ENCODE peak calls at places on chromosome X, in six cellular contexts. One of them, this sample, is unnamed.

GRCh38 chrX:55210931-55211677 is 9.0 kb upstream of the PAGE5 start:
- DNase-seq in T-helper 9 cell: no peak
- DNase-seq in left lung: no peak
- DNase-seq in glomerular endothelial cell: no peak
- DNase-seq in NCI-H460: no peak
- DNase-seq in EL: no peak
- DNase-seq in this sample: no peak

GRCh38 chrX:1386338-1387127 is 5.4 kb downstream of the SLC25A6 start:
- DNase-seq in T-helper 9 cell: no peak
- DNase-seq in left lung: peak; percentile 64
- DNase-seq in NCI-H460: no peak
- DNase-seq in glomerular endothelial cell: no peak
- DNase-seq in EL: no peak
- DNase-seq in this sample: no peak

GRCh38 chrX:12330841-12331240 is 192.6 kb downstream of the FRMPD4 start:
- DNase-seq in glomerular endothelial cell: no peak
- DNase-seq in left lung: no peak
- DNase-seq in NCI-H460: no peak
- DNase-seq in EL: peak; percentile 21
- DNase-seq in T-helper 9 cell: no peak
- DNase-seq in this sample: no peak

GRCh38 chrX:133726211-133726630 is 259.2 kb downstream of the GPC3 start:
- DNase-seq in NCI-H460: peak; percentile 43
- DNase-seq in T-helper 9 cell: no peak
- DNase-seq in EL: peak; percentile 58
- DNase-seq in left lung: no peak
- DNase-seq in glomerular endothelial cell: peak; percentile 16
- DNase-seq in this sample: peak; percentile 41

GRCh38 chrX:150084474-150085229 is 146.4 kb upstream of the EOLA2 start:
- DNase-seq in NCI-H460: peak; percentile 56
- DNase-seq in left lung: no peak
- DNase-seq in EL: peak; percentile 85
- DNase-seq in glomerular endothelial cell: no peak
- DNase-seq in T-helper 9 cell: no peak
- DNase-seq in this sample: peak; percentile 13

GRCh38 chrX:52346462-52347165 is 22.2 kb upstream of the XAGE2 start:
- DNase-seq in glomerular endothelial cell: no peak
- DNase-seq in NCI-H460: no peak
- DNase-seq in EL: peak; percentile 5
- DNase-seq in T-helper 9 cell: no peak
- DNase-seq in left lung: no peak
- DNase-seq in this sample: no peak

GRCh38 chrX:9650091-9650490 is 115.6 kb downstream of the GPR143 start:
- DNase-seq in T-helper 9 cell: no peak
- DNase-seq in glomerular endothelial cell: no peak
- DNase-seq in EL: no peak
- DNase-seq in NCI-H460: no peak
- DNase-seq in left lung: no peak
- DNase-seq in this sample: no peak

GRCh38 chrX:148501121-148502066 is 977 bp downstream of the AFF2 start:
- DNase-seq in T-helper 9 cell: no peak
- DNase-seq in NCI-H460: no peak
- DNase-seq in EL: no peak
- DNase-seq in glomerular endothelial cell: no peak
- DNase-seq in left lung: peak; percentile 78
- DNase-seq in this sample: no peak

GRCh38 chrX:88604433-88605221 is 142.4 kb upstream of the CPXCR1 start:
- DNase-seq in NCI-H460: no peak
- DNase-seq in T-helper 9 cell: no peak
- DNase-seq in EL: no peak
- DNase-seq in glomerular endothelial cell: no peak
- DNase-seq in left lung: no peak
- DNase-seq in this sample: no peak

GRCh38 chrX:8868070-8868795 is 67.0 kb upstream of the FAM9A start:
- DNase-seq in EL: peak; percentile 75
- DNase-seq in glomerular endothelial cell: no peak
- DNase-seq in left lung: no peak
- DNase-seq in T-helper 9 cell: no peak
- DNase-seq in NCI-H460: no peak
- DNase-seq in this sample: no peak

GRCh38 chrX:137567474-137568232 is 1.7 kb downstream of the ZIC3 start:
- DNase-seq in left lung: no peak
- DNase-seq in T-helper 9 cell: no peak
- DNase-seq in NCI-H460: no peak
- DNase-seq in glomerular endothelial cell: no peak
- DNase-seq in EL: no peak
- DNase-seq in this sample: no peak

GRCh38 chrX:119784747-119785446 is 6.5 kb downstream of the RPL39 start:
- DNase-seq in T-helper 9 cell: peak; percentile 40
- DNase-seq in left lung: no peak
- DNase-seq in NCI-H460: peak; percentile 36
- DNase-seq in glomerular endothelial cell: no peak
- DNase-seq in EL: peak; percentile 40
- DNase-seq in this sample: no peak

GRCh38 chrX:153381684-153382532 is 19.2 kb downstream of the PNMA6E start:
- DNase-seq in NCI-H460: peak; percentile 11
- DNase-seq in left lung: no peak
- DNase-seq in T-helper 9 cell: no peak
- DNase-seq in EL: peak; percentile 39
- DNase-seq in glomerular endothelial cell: peak; percentile 23
- DNase-seq in this sample: peak; percentile 28

GRCh38 chrX:94162971-94163370 is 489.0 kb downstream of the FAM133A start:
- DNase-seq in left lung: no peak
- DNase-seq in T-helper 9 cell: no peak
- DNase-seq in NCI-H460: no peak
- DNase-seq in glomerular endothelial cell: no peak
- DNase-seq in EL: no peak
- DNase-seq in this sample: no peak